ENCODE peak calls at places on chromosome 21, in seven cellular contexts. One of them, this sample, is unnamed.

GRCh38 chr21:24023936-24024335 is 1583.3 kb downstream of the MRPL39 start:
- DNase-seq in SJCRH30: no peak
- DNase-seq in psoas muscle: no peak
- DNase-seq in caudate nucleus: no peak
- DNase-seq in lower lobe of right lung: no peak
- DNase-seq in lung: no peak
- DNase-seq in heart left ventricle: no peak
- DNase-seq in this sample: no peak

GRCh38 chr21:29075706-29076447 is 2.4 kb upstream of the CCT8 start:
- DNase-seq in lower lobe of right lung: no peak
- DNase-seq in caudate nucleus: no peak
- DNase-seq in lung: no peak
- DNase-seq in heart left ventricle: no peak
- DNase-seq in SJCRH30: no peak
- DNase-seq in psoas muscle: no peak
- DNase-seq in this sample: peak; percentile 91

GRCh38 chr21:38269567-38269917 is 12.8 kb downstream of the KCNJ15 start:
- DNase-seq in caudate nucleus: no peak
- DNase-seq in SJCRH30: no peak
- DNase-seq in lower lobe of right lung: no peak
- DNase-seq in psoas muscle: no peak
- DNase-seq in heart left ventricle: no peak
- DNase-seq in lung: no peak
- DNase-seq in this sample: no peak

GRCh38 chr21:38223893-38224540 is 32.8 kb upstream of the KCNJ15 start:
- DNase-seq in caudate nucleus: no peak
- DNase-seq in lower lobe of right lung: no peak
- DNase-seq in SJCRH30: no peak
- DNase-seq in heart left ventricle: no peak
- DNase-seq in lung: no peak
- DNase-seq in psoas muscle: no peak
- DNase-seq in this sample: no peak

GRCh38 chr21:39444406-39445145 is 1.0 kb downstream of the LCA5L start:
- DNase-seq in SJCRH30: peak; percentile 14
- DNase-seq in heart left ventricle: no peak
- DNase-seq in psoas muscle: no peak
- DNase-seq in lower lobe of right lung: no peak
- DNase-seq in lung: no peak
- DNase-seq in caudate nucleus: peak; percentile 11
- DNase-seq in this sample: no peak

GRCh38 chr21:43644609-43645008 is 14.7 kb downstream of the HSF2BP start:
- DNase-seq in SJCRH30: no peak
- DNase-seq in caudate nucleus: no peak
- DNase-seq in heart left ventricle: no peak
- DNase-seq in lower lobe of right lung: no peak
- DNase-seq in lung: no peak
- DNase-seq in psoas muscle: no peak
- DNase-seq in this sample: peak; percentile 12

GRCh38 chr21:21860888-21861287 is 862.7 kb downstream of the NCAM2 start:
- DNase-seq in lung: no peak
- DNase-seq in heart left ventricle: no peak
- DNase-seq in SJCRH30: no peak
- DNase-seq in caudate nucleus: no peak
- DNase-seq in psoas muscle: no peak
- DNase-seq in lower lobe of right lung: no peak
- DNase-seq in this sample: no peak

GRCh38 chr21:32099812-32100416 is 178.9 kb downstream of the MIS18A start:
- DNase-seq in psoas muscle: no peak
- DNase-seq in heart left ventricle: no peak
- DNase-seq in lower lobe of right lung: no peak
- DNase-seq in caudate nucleus: no peak
- DNase-seq in lung: no peak
- DNase-seq in SJCRH30: no peak
- DNase-seq in this sample: no peak

GRCh38 chr21:25938673-25939395 is 204.1 kb downstream of the GABPA start:
- DNase-seq in lung: no peak
- DNase-seq in lower lobe of right lung: no peak
- DNase-seq in heart left ventricle: no peak
- DNase-seq in SJCRH30: no peak
- DNase-seq in caudate nucleus: no peak
- DNase-seq in psoas muscle: no peak
- DNase-seq in this sample: no peak

GRCh38 chr21:14241322-14241721 is 25.4 kb downstream of the RBM11 start:
- DNase-seq in lung: no peak
- DNase-seq in lower lobe of right lung: no peak
- DNase-seq in psoas muscle: no peak
- DNase-seq in heart left ventricle: no peak
- DNase-seq in SJCRH30: no peak
- DNase-seq in caudate nucleus: no peak
- DNase-seq in this sample: no peak

GRCh38 chr21:14734191-14734590 is 188.1 kb upstream of the SAMSN1 start:
- DNase-seq in lung: no peak
- DNase-seq in SJCRH30: no peak
- DNase-seq in caudate nucleus: no peak
- DNase-seq in heart left ventricle: no peak
- DNase-seq in psoas muscle: no peak
- DNase-seq in lower lobe of right lung: no peak
- DNase-seq in this sample: no peak

GRCh38 chr21:34085129-34085528 is 11.8 kb downstream of the MRPS6 start:
- DNase-seq in caudate nucleus: no peak
- DNase-seq in heart left ventricle: no peak
- DNase-seq in lower lobe of right lung: no peak
- DNase-seq in SJCRH30: no peak
- DNase-seq in psoas muscle: no peak
- DNase-seq in lung: no peak
- DNase-seq in this sample: no peak

GRCh38 chr21:28492127-28492526 is 500.6 kb downstream of the LTN1 start:
- DNase-seq in lower lobe of right lung: no peak
- DNase-seq in lung: no peak
- DNase-seq in caudate nucleus: no peak
- DNase-seq in heart left ventricle: no peak
- DNase-seq in psoas muscle: no peak
- DNase-seq in SJCRH30: no peak
- DNase-seq in this sample: no peak

GRCh38 chr21:15005391-15005790 is 59.4 kb downstream of the NRIP1 start:
- DNase-seq in lung: no peak
- DNase-seq in caudate nucleus: peak; percentile 50
- DNase-seq in lower lobe of right lung: no peak
- DNase-seq in heart left ventricle: no peak
- DNase-seq in psoas muscle: no peak
- DNase-seq in SJCRH30: no peak
- DNase-seq in this sample: no peak

GRCh38 chr21:14880922-14881321 is 183.9 kb downstream of the NRIP1 start:
- DNase-seq in heart left ventricle: no peak
- DNase-seq in SJCRH30: no peak
- DNase-seq in caudate nucleus: no peak
- DNase-seq in lower lobe of right lung: no peak
- DNase-seq in lung: no peak
- DNase-seq in psoas muscle: no peak
- DNase-seq in this sample: no peak

GRCh38 chr21:38798481-38798882 is 7.2 kb upstream of the ETS2 start:
- DNase-seq in SJCRH30: peak; percentile 30
- DNase-seq in psoas muscle: no peak
- DNase-seq in lower lobe of right lung: no peak
- DNase-seq in heart left ventricle: no peak
- DNase-seq in lung: no peak
- DNase-seq in caudate nucleus: no peak
- DNase-seq in this sample: peak; percentile 90

GRCh38 chr21:38067086-38067739 is 151.0 kb upstream of the KCNJ6 start:
- DNase-seq in SJCRH30: peak; percentile 64
- DNase-seq in caudate nucleus: no peak
- DNase-seq in heart left ventricle: no peak
- DNase-seq in lung: no peak
- DNase-seq in lower lobe of right lung: no peak
- DNase-seq in psoas muscle: peak; percentile 21
- DNase-seq in this sample: no peak

GRCh38 chr21:23601549-23601948 is 2005.7 kb downstream of the MRPL39 start:
- DNase-seq in SJCRH30: no peak
- DNase-seq in heart left ventricle: no peak
- DNase-seq in psoas muscle: no peak
- DNase-seq in lung: no peak
- DNase-seq in lower lobe of right lung: no peak
- DNase-seq in caudate nucleus: no peak
- DNase-seq in this sample: no peak

GRCh38 chr21:35265170-35265877 is 216.2 kb upstream of the RUNX1 start:
- DNase-seq in lung: no peak
- DNase-seq in SJCRH30: peak; percentile 37
- DNase-seq in lower lobe of right lung: no peak
- DNase-seq in heart left ventricle: no peak
- DNase-seq in caudate nucleus: no peak
- DNase-seq in psoas muscle: no peak
- DNase-seq in this sample: peak; percentile 82

GRCh38 chr21:27817061-27817460 is 850.2 kb upstream of the ADAMTS5 start:
- DNase-seq in psoas muscle: no peak
- DNase-seq in caudate nucleus: no peak
- DNase-seq in lower lobe of right lung: no peak
- DNase-seq in SJCRH30: no peak
- DNase-seq in heart left ventricle: no peak
- DNase-seq in lung: no peak
- DNase-seq in this sample: no peak

GRCh38 chr21:24259241-24259640 is 1348.0 kb downstream of the MRPL39 start:
- DNase-seq in SJCRH30: no peak
- DNase-seq in psoas muscle: no peak
- DNase-seq in caudate nucleus: no peak
- DNase-seq in lung: no peak
- DNase-seq in heart left ventricle: no peak
- DNase-seq in lower lobe of right lung: no peak
- DNase-seq in this sample: no peak

GRCh38 chr21:33402011-33402979 is 918 bp upstream of the IFNGR2 start:
- DNase-seq in SJCRH30: peak; percentile 78
- DNase-seq in caudate nucleus: no peak
- DNase-seq in lower lobe of right lung: peak; percentile 82
- DNase-seq in psoas muscle: peak; percentile 73
- DNase-seq in lung: peak; percentile 63
- DNase-seq in heart left ventricle: peak; percentile 86
- DNase-seq in this sample: no peak

GRCh38 chr21:40507978-40508377 is 339.0 kb downstream of the DSCAM start:
- DNase-seq in SJCRH30: no peak
- DNase-seq in caudate nucleus: no peak
- DNase-seq in heart left ventricle: no peak
- DNase-seq in lung: no peak
- DNase-seq in psoas muscle: no peak
- DNase-seq in lower lobe of right lung: no peak
- DNase-seq in this sample: peak; percentile 59

GRCh38 chr21:39483917-39484316 is 32.1 kb downstream of the SH3BGR start:
- DNase-seq in lung: no peak
- DNase-seq in heart left ventricle: no peak
- DNase-seq in SJCRH30: no peak
- DNase-seq in lower lobe of right lung: no peak
- DNase-seq in caudate nucleus: no peak
- DNase-seq in psoas muscle: no peak
- DNase-seq in this sample: no peak

GRCh38 chr21:28773036-28773435 is 219.6 kb downstream of the LTN1 start:
- DNase-seq in lower lobe of right lung: no peak
- DNase-seq in SJCRH30: no peak
- DNase-seq in caudate nucleus: no peak
- DNase-seq in heart left ventricle: no peak
- DNase-seq in lung: no peak
- DNase-seq in psoas muscle: no peak
- DNase-seq in this sample: no peak

GRCh38 chr21:15430577-15430976 is 299.2 kb upstream of the USP25 start:
- DNase-seq in heart left ventricle: no peak
- DNase-seq in lung: no peak
- DNase-seq in SJCRH30: no peak
- DNase-seq in lower lobe of right lung: no peak
- DNase-seq in caudate nucleus: no peak
- DNase-seq in psoas muscle: no peak
- DNase-seq in this sample: no peak

GRCh38 chr21:17819878-17820232 is 699 bp upstream of the C21orf91 start:
- DNase-seq in SJCRH30: no peak
- DNase-seq in lower lobe of right lung: no peak
- DNase-seq in heart left ventricle: no peak
- DNase-seq in caudate nucleus: no peak
- DNase-seq in psoas muscle: no peak
- DNase-seq in lung: no peak
- DNase-seq in this sample: no peak

GRCh38 chr21:17819114-17819877 is at the start of gene C21orf91:
- DNase-seq in SJCRH30: peak; percentile 94
- DNase-seq in lower lobe of right lung: peak; percentile 94
- DNase-seq in caudate nucleus: peak; percentile 32
- DNase-seq in psoas muscle: peak; percentile 91
- DNase-seq in lung: peak; percentile 92
- DNase-seq in heart left ventricle: peak; percentile 95
- DNase-seq in this sample: no peak

GRCh38 chr21:17818158-17819113 is 720 bp downstream of the C21orf91 start:
- DNase-seq in psoas muscle: no peak
- DNase-seq in lung: peak; percentile 38
- DNase-seq in caudate nucleus: no peak
- DNase-seq in SJCRH30: peak; percentile 32
- DNase-seq in lower lobe of right lung: peak; percentile 61
- DNase-seq in heart left ventricle: peak; percentile 71
- DNase-seq in this sample: no peak

GRCh38 chr21:17823846-17824245 is 4.7 kb upstream of the C21orf91 start:
- DNase-seq in psoas muscle: no peak
- DNase-seq in lower lobe of right lung: no peak
- DNase-seq in caudate nucleus: no peak
- DNase-seq in SJCRH30: no peak
- DNase-seq in lung: no peak
- DNase-seq in heart left ventricle: no peak
- DNase-seq in this sample: no peak

GRCh38 chr21:17821121-17821520 is 2.0 kb upstream of the C21orf91 start:
- DNase-seq in lower lobe of right lung: no peak
- DNase-seq in SJCRH30: no peak
- DNase-seq in heart left ventricle: no peak
- DNase-seq in lung: no peak
- DNase-seq in caudate nucleus: no peak
- DNase-seq in psoas muscle: no peak
- DNase-seq in this sample: no peak
- H3K27ac ChIP-seq in lower lobe of right lung: no peak overlapping the region
- H3K27ac ChIP-seq in SJCRH30: no peak overlapping the region
- H3K27ac ChIP-seq in heart left ventricle: no peak overlapping the region
- H3K27ac ChIP-seq in lung: no peak overlapping the region
- H3K27ac ChIP-seq in caudate nucleus: no peak overlapping the region
- H3K27ac ChIP-seq in psoas muscle: no peak overlapping the region
- H3K27ac ChIP-seq in this sample: no peak overlapping the region

GRCh38 chr21:36288651-36289243 is 31.2 kb upstream of the MORC3 start:
- DNase-seq in lower lobe of right lung: no peak
- DNase-seq in heart left ventricle: no peak
- DNase-seq in psoas muscle: no peak
- DNase-seq in caudate nucleus: no peak
- DNase-seq in lung: no peak
- DNase-seq in SJCRH30: no peak
- DNase-seq in this sample: no peak
- H3K27ac ChIP-seq in lower lobe of right lung: no peak overlapping the region
- H3K27ac ChIP-seq in heart left ventricle: no peak overlapping the region
- H3K27ac ChIP-seq in psoas muscle: peak overlapping the region; percentile 74
- H3K27ac ChIP-seq in caudate nucleus: no peak overlapping the region
- H3K27ac ChIP-seq in lung: no peak overlapping the region
- H3K27ac ChIP-seq in SJCRH30: peak overlapping the region; percentile 55
- H3K27ac ChIP-seq in this sample: peak overlapping the region; percentile 34

GRCh38 chr21:19010996-19011395 is 607.4 kb upstream of the TMPRSS15 start:
- DNase-seq in psoas muscle: no peak
- DNase-seq in lung: no peak
- DNase-seq in SJCRH30: no peak
- DNase-seq in caudate nucleus: no peak
- DNase-seq in lower lobe of right lung: no peak
- DNase-seq in heart left ventricle: no peak
- DNase-seq in this sample: no peak
- H3K27ac ChIP-seq in psoas muscle: no peak overlapping the region
- H3K27ac ChIP-seq in lung: no peak overlapping the region
- H3K27ac ChIP-seq in SJCRH30: no peak overlapping the region
- H3K27ac ChIP-seq in caudate nucleus: no peak overlapping the region
- H3K27ac ChIP-seq in lower lobe of right lung: no peak overlapping the region
- H3K27ac ChIP-seq in heart left ventricle: no peak overlapping the region
- H3K27ac ChIP-seq in this sample: no peak overlapping the region

GRCh38 chr21:44757731-44758130 is 43.9 kb downstream of the UBE2G2 start:
- DNase-seq in psoas muscle: no peak
- DNase-seq in caudate nucleus: no peak
- DNase-seq in heart left ventricle: no peak
- DNase-seq in lower lobe of right lung: no peak
- DNase-seq in SJCRH30: no peak
- DNase-seq in lung: no peak
- DNase-seq in this sample: no peak
- H3K27ac ChIP-seq in psoas muscle: no peak overlapping the region
- H3K27ac ChIP-seq in caudate nucleus: no peak overlapping the region
- H3K27ac ChIP-seq in heart left ventricle: no peak overlapping the region
- H3K27ac ChIP-seq in lower lobe of right lung: no peak overlapping the region
- H3K27ac ChIP-seq in SJCRH30: no peak overlapping the region
- H3K27ac ChIP-seq in lung: no peak overlapping the region
- H3K27ac ChIP-seq in this sample: no peak overlapping the region

This sample was measured in epithelial cell of prostate.